ENCODE peak calls at places on chromosome 11, in four cellular contexts. V, O, X and M are unnamed samples.

GRCh38 chr11:87280143-87280542 is 242.4 kb downstream of the TMEM135 start:
- DNase-seq in X (peak), O (no peak), V (no peak), M (no peak)

GRCh38 chr11:9150501-9150900 is 59.1 kb upstream of the SCUBE2 start:
- DNase-seq in V (no peak), X (no peak), O (no peak), M (no peak)

GRCh38 chr11:94729352-94729751 is 38.8 kb upstream of the AMOTL1 start:
- DNase-seq in X (no peak), O (no peak), V (no peak), M (no peak)

GRCh38 chr11:36376888-36377758 is 81.0 kb downstream of the PRR5L start:
- DNase-seq in O (peak), X (no peak), V (peak), M (no peak)

GRCh38 chr11:75858613-75859012 is 43.6 kb downstream of the UVRAG start:
- DNase-seq in X (no peak), O (no peak), V (no peak), M (no peak)

GRCh38 chr11:117809236-117810055 is 12.4 kb upstream of the DSCAML1 start:
- DNase-seq in O (peak), X (no peak), V (peak), M (peak)

GRCh38 chr11:73236879-73237278 is 18.8 kb downstream of the P2RY2 start:
- DNase-seq in O (peak), V (peak), X (peak), M (peak)

GRCh38 chr11:107962181-107962580 is 33.9 kb downstream of the RAB39A start:
- DNase-seq in O (no peak), X (no peak), V (no peak), M (no peak)

GRCh38 chr11:92948116-92948515 is 21.3 kb upstream of the MTNR1B start:
- DNase-seq in V (peak), X (peak), O (no peak), M (no peak)

GRCh38 chr11:43578346-43579170 is 102.0 kb upstream of the HSD17B12 start:
- DNase-seq in X (no peak), O (no peak), V (no peak), M (no peak)

GRCh38 chr11:8329336-8329735 is 65.7 kb upstream of the LMO1 start:
- DNase-seq in O (no peak), V (no peak), X (no peak), M (no peak)

GRCh38 chr11:85182437-85183109 is 444.6 kb downstream of the DLG2 start:
- DNase-seq in X (peak), V (peak), O (peak), M (peak)

GRCh38 chr11:96464695-96465307 is 75.0 kb downstream of the JRKL start:
- DNase-seq in O (no peak), X (peak), V (peak), M (peak)

GRCh38 chr11:117495357-117495756 is 167.7 kb downstream of the CEP164 start:
- DNase-seq in O (no peak), V (no peak), X (no peak), M (no peak)

GRCh38 chr11:34595391-34595790 is 25.5 kb upstream of the EHF start:
- DNase-seq in X (no peak), V (no peak), O (no peak), M (no peak)

GRCh38 chr11:61294717-61295595 is at the start of gene VWCE:
- DNase-seq in O (peak), X (peak), V (peak), M (no peak)

GRCh38 chr11:65169164-65169641 is 830 bp upstream of the SPDYC start:
- DNase-seq in X (no peak), O (no peak), V (no peak), M (peak)

GRCh38 chr11:43504316-43504950 is 145.7 kb downstream of the TTC17 start:
- DNase-seq in V (peak), O (peak), X (peak), M (no peak)

GRCh38 chr11:95802806-95803205 is 12.5 kb downstream of the CEP57 start:
- DNase-seq in X (no peak), O (no peak), V (no peak), M (no peak)

GRCh38 chr11:125036933-125037332 is 26.2 kb upstream of the SLC37A2 start:
- DNase-seq in X (no peak), V (no peak), O (no peak), M (no peak)

GRCh38 chr11:121634889-121635288 is 182.1 kb upstream of the SORL1-AS1 start:
- DNase-seq in O (no peak), V (no peak), X (no peak), M (no peak)

GRCh38 chr11:5611627-5612026 is 13.2 kb upstream of the TRIM34 start:
- DNase-seq in O (no peak), X (no peak), V (no peak), M (no peak)

DNA sequence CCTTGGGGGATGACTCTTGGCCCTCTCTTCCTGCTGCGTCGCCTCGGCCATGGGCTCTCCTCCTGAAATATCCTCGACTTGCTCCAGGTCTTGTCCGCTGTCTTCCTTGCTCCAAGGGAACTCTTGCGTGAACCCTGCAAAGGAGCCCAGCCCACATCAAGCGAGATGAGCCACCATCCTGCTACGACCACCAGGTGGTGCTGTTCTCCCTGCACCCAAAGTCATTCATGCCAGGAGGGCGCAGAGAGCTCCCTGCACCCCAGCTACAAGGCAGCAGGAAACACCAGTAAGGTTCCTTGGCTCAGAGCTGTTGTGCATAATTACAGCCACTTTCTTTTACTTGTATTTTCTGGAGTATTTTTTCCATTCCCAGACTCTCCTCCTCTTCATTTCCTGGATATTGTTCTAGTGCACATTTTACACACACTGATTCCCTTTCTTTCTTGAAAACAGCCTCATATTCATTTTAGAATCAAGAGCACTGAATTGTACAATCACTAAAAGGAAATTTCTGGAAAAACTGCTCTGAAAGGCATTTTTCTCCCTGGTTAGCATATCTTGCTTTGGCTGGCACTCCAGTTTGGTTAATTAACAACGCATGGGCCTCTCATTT is 397.6 kb downstream of the OPCML start:
- DNase-seq in X (peak), V (peak), O (peak), M (peak)
- TF ChIP-seq NR3C1 in X (no peak), V (no peak), O (no peak), M (no peak)

DNA sequence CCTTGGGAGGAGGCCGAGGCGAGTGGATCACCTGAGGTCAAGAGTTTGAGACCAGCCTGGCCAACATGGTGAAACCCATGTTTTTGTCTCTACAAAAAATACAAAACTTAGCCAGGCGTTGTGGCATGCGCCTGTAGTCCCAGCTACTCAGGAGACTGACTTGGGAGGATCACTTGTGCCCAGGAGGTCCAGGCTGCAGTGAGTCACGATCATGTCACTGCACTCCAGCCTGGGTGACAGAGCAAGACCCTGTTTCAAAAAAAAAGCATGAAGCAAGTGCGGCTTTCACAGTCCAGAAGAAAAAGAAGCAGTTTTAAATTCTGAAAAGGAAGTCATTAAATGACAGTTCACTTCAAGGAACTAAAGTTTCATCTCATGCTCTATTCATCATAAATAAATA is 7.1 kb upstream of the LTO1 start:
- DNase-seq in O (no peak), X (no peak), V (no peak), M (no peak)
- TF ChIP-seq NR3C1 in O (no peak), X (no peak), V (no peak), M (no peak)

GRCh38 chr11:280762-281485 is 2.7 kb downstream of the NLRP6 start:
- DNase-seq in X (no peak), O (no peak), V (no peak), M (no peak)
- TF ChIP-seq NR3C1 in X (no peak), O (no peak), V (no peak), M (no peak)

DNA sequence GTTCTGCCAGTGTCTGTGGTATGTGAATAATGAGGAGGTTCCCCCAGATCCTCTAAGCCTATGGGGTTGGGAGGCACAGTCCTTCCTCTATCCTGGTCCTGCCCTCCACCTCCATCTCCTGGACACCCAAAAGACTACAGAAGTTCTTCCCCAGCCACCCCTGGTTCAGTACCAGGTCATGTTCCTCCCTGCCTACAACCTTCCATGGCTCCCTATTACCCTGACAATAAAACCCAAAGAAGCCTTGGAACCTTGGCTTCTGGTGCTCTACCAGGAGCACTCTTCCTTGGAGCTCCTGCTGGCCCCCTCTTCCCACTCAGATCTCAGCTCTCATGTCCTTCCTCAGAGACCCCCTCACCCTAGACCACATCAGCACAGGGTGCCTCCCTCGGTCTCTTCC is 12.9 kb downstream of the TRPM5 start:
- DNase-seq in X (no peak), V (no peak), O (no peak), M (no peak)
- TF ChIP-seq NR3C1 in X (no peak), V (no peak), O (no peak), M (no peak)

GRCh38 chr11:25890626-25891250 is 441.2 kb upstream of the ANO3 start:
- DNase-seq in X (no peak), O (no peak), V (no peak), M (no peak)

GRCh38 chr11:25891960-25892359 is 440.0 kb upstream of the ANO3 start:
- DNase-seq in V (no peak), O (no peak), X (no peak), M (no peak)
- TF ChIP-seq NR3C1 in V (no peak), O (no peak), X (no peak), M (no peak)

DNA sequence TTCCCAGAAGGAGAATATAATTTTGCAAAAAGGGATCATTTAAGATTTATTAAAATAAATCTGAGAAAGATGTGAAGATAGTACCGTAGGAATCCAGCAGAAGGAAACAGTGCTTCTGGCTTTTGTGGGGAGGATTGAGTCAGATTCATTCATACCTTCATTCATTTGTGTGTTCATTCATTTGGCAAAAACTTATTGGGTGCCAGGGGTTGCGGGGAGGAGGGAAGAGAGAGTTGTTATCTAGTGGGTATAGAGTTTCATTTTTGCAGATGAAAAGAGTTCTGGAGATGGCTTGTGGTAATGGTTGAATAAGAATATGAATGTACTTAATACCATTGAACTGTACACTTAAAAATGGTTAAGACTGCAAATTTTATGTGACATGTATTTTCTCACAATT is 31.1 kb downstream of the BMAL1 start:
- DNase-seq in O (no peak), X (no peak), V (no peak), M (no peak)
- TF ChIP-seq NR3C1 in O (no peak), X (no peak), V (no peak), M (no peak)